ENCODE peak calls at places on chromosomes 7 and 10, in nine cellular contexts. U is fibroblast of pulmonary artery; S is anterior cingulate cortex; J is fibroblast of the conjunctiva; K is NCI-H748 treated with DMSO at 0.1 percent for 48 hours; N is posterior vena cava; Q is AG20443; F is stimulated activated CD4-positive, alpha-beta T cell treated with anti-CD3 and anti-CD28 coated beads, TNF-alpha, amount 100 ng/mL, for 24 hours; G is SW 1271. E is an unnamed sample.

GRCh38 chr10:6108631-6109443 is 20.0 kb downstream of the RBM17 start:
- DNase-seq in U (peak), S (no peak), J (peak), K (no peak), N (no peak), Q (peak), F (no peak), G (no peak), E (no peak)

GRCh38 chr7:127252736-127253288 is at the start of gene GRM8:
- DNase-seq in U (peak), S (peak), J (no peak), K (peak), N (peak), Q (peak), F (no peak), G (no peak), E (no peak)

GRCh38 chr7:147829021-147829420 is 761.5 kb upstream of the C7orf33 start:
- DNase-seq in U (no peak), S (peak), J (no peak), K (no peak), N (no peak), Q (no peak), F (no peak), G (no peak), E (no peak)

GRCh38 chr10:53597835-53598251 is 825.3 kb upstream of the MBL2 start:
- DNase-seq in U (no peak), S (no peak), J (no peak), K (no peak), N (no peak), Q (no peak), F (no peak), G (no peak), E (no peak)

GRCh38 chr10:18238875-18239485 is 98.8 kb downstream of the CACNB2 start:
- DNase-seq in U (peak), S (no peak), J (peak), K (no peak), N (no peak), Q (peak), F (no peak), G (no peak), E (no peak)

GRCh38 chr7:129464194-129464593 is 30.0 kb downstream of the STRIP2 start:
- DNase-seq in U (no peak), S (no peak), J (no peak), K (no peak), N (no peak), Q (no peak), F (no peak), G (no peak), E (no peak)

GRCh38 chr10:50221470-50221869 is 29.8 kb downstream of the ASAH2 start:
- DNase-seq in U (no peak), S (no peak), J (no peak), K (no peak), N (no peak), Q (no peak), F (no peak), G (no peak), E (no peak)

GRCh38 chr10:68559251-68559650 is 886 bp upstream of the TET1 start:
- DNase-seq in U (no peak), S (no peak), J (no peak), K (no peak), N (no peak), Q (no peak), F (no peak), G (no peak), E (no peak)

GRCh38 chr7:27130540-27131389 is at the start of gene HOXA4:
- DNase-seq in U (peak), S (no peak), J (no peak), K (peak), N (peak), Q (peak), F (peak), G (peak), E (no peak)

GRCh38 chr7:42831051-42831952 is 80.6 kb downstream of the C7orf25 start:
- DNase-seq in U (peak), S (no peak), J (peak), K (no peak), N (no peak), Q (peak), F (no peak), G (peak), E (no peak)

GRCh38 chr7:158010956-158011698 is 576.5 kb downstream of the PTPRN2 start:
- DNase-seq in U (no peak), S (no peak), J (no peak), K (peak), N (no peak), Q (no peak), F (no peak), G (no peak), E (no peak)

GRCh38 chr7:87113077-87113476 is 39.2 kb upstream of the DMTF1 start:
- DNase-seq in U (peak), S (no peak), J (no peak), K (no peak), N (no peak), Q (no peak), F (no peak), G (no peak), E (no peak)